ENCODE peak calls at places on chromosome 21, in four cellular contexts. L is GM23338, C is endothelial cell of umbilical vein, K is neural progenitor cell. Q is an unnamed sample.
A peak's percentile ranks its signal among the peaks of the same experiment; 100 is the strongest.

GRCh38 chr21:33541105-33541711 is 709 bp downstream of the GART start:
- DNase-seq in L (peak; percentile 32), K (peak; percentile 12), C (no peak), Q (no peak)

GRCh38 chr21:19523066-19523465 is 1119.5 kb upstream of the TMPRSS15 start:
- DNase-seq in K (peak; percentile 11), C (no peak), L (no peak), Q (no peak)

GRCh38 chr21:36077758-36078157 is 7.9 kb downstream of the CBR1 start:
- DNase-seq in C (no peak), L (no peak), K (no peak), Q (no peak)

GRCh38 chr21:29130234-29130993 is at the start of gene MAP3K7CL:
- DNase-seq in K (no peak), C (no peak), L (no peak), Q (no peak)

GRCh38 chr21:29098156-29098555 is 24.7 kb upstream of the CCT8 start:
- DNase-seq in L (no peak), K (no peak), C (no peak), Q (no peak)

GRCh38 chr21:18041012-18041411 is 203.6 kb upstream of the CHODL start:
- DNase-seq in C (peak; percentile 59), K (peak; percentile 73), L (peak; percentile 80), Q (no peak)

GRCh38 chr21:23695449-23695848 is 1911.8 kb downstream of the MRPL39 start:
- DNase-seq in K (no peak), C (no peak), L (no peak), Q (no peak)

GRCh38 chr21:29346281-29346680 is 47.6 kb downstream of the BACH1 start:
- DNase-seq in C (no peak), L (no peak), K (no peak), Q (no peak)

GRCh38 chr21:15967661-15968060 is 237.9 kb downstream of the USP25 start:
- DNase-seq in L (peak; percentile 40), C (no peak), K (no peak), Q (no peak)

GRCh38 chr21:33207471-33208149 is 22.1 kb upstream of the IFNAR2 start:
- DNase-seq in K (no peak), C (no peak), L (no peak), Q (no peak)

GRCh38 chr21:46581780-46582307 is 23.0 kb downstream of the S100B start:
- DNase-seq in K (no peak), C (no peak), L (no peak), Q (no peak)

GRCh38 chr21:15054089-15054488 is 10.7 kb downstream of the NRIP1 start:
- DNase-seq in C (peak; percentile 25), L (no peak), K (no peak), Q (no peak)

GRCh38 chr21:32427958-32428623 is 15.6 kb downstream of the EVA1C start:
- DNase-seq in L (no peak), K (no peak), C (peak; percentile 38), Q (no peak)

GRCh38 chr21:38386967-38387366 is 111.3 kb downstream of the ERG start:
- DNase-seq in K (no peak), L (no peak), C (no peak), Q (no peak)
- H3K27ac ChIP-seq in K (no peak overlapping the region), L (no peak overlapping the region), C (peak overlapping the region; percentile 65), Q (no peak overlapping the region)

GRCh38 chr21:41589131-41589530 is 81.2 kb upstream of the TMPRSS2 start:
- DNase-seq in L (peak; percentile 28), K (no peak), C (no peak), Q (no peak)
- TF ChIP-seq CTCF in L (peak; percentile 54), K (no peak), C (no peak), Q (no peak)

GRCh38 chr21:45405271-45405818 is 380 bp downstream of the COL18A1 start:
- DNase-seq in C (peak; percentile 41), L (no peak), K (peak; percentile 57), Q (no peak)

GRCh38 chr21:45404726-45405270 is at the start of gene COL18A1:
- DNase-seq in L (peak; percentile 77), K (peak; percentile 90), C (peak; percentile 39), Q (peak; percentile 25)

GRCh38 chr21:45406801-45407628 is 2.0 kb downstream of the COL18A1 start:
- DNase-seq in L (peak; percentile 92), C (peak; percentile 21), K (peak; percentile 77), Q (no peak)

GRCh38 chr21:45407629-45408247 is 2.8 kb downstream of the COL18A1 start:
- DNase-seq in K (no peak), C (no peak), L (no peak), Q (no peak)

GRCh38 chr21:45405819-45406762 is 1.1 kb downstream of the COL18A1 start:
- DNase-seq in C (peak; percentile 85), K (peak; percentile 95), L (peak; percentile 85), Q (no peak)
- H3K27ac ChIP-seq in C (peak overlapping the region; percentile 95), K (peak overlapping the region; percentile 36), L (peak overlapping the region; percentile 92), Q (no peak overlapping the region)

GRCh38 chr21:26717146-26717739 is 128.0 kb downstream of the ADAMTS1 start:
- DNase-seq in K (no peak), L (peak; percentile 28), C (peak; percentile 30), Q (no peak)
- TF ChIP-seq CTCF in K (peak; percentile 74), L (no peak), C (no peak), Q (peak; percentile 65)

DNA sequence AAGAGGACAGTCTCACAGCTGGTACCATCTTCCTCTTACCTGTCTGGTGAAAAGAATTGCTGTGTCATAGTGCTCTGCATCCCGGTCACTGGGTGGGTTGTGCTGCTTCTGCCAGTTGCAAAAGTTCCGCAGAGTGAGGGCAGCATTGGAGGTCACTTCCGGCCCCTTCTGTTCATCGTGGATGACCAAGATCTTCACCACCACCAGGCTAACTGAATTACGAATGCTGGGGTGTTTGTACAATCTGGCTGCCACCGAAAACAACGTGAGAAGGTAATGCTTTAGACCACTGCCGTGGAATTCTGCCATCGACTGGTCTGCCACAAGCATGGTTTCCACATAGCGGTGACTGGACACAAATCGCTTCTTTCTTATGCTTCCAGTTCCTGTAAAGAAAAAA is 2.9 kb downstream of the ADAMTS1 start:
- DNase-seq in K (no peak), C (no peak), L (no peak), Q (no peak)
- H3K27ac ChIP-seq in K (no peak overlapping the region), C (peak overlapping the region; percentile 52), L (no peak overlapping the region), Q (no peak overlapping the region)

DNA sequence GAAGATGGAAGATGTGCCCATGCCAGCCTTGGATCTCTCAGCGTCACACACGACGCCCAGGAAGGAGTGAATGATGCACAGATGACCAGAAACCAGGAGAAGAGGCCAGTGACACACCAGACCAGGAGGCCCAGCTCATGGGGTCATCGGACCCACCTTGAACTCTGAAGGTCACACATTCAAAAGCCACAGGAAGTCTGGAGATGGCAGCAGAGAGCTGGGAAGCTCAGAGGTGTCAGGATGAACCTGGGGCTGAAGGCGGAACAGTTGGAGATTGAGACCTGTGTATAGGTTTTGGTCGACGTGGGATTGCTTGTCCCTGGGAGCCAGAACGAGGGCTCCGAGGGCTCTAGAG is 43.6 kb downstream of the SLC19A1 start:
- DNase-seq in L (no peak), C (no peak), K (no peak), Q (no peak)
- TF ChIP-seq CTCF in L (no peak), C (no peak), K (no peak), Q (no peak)

DNA sequence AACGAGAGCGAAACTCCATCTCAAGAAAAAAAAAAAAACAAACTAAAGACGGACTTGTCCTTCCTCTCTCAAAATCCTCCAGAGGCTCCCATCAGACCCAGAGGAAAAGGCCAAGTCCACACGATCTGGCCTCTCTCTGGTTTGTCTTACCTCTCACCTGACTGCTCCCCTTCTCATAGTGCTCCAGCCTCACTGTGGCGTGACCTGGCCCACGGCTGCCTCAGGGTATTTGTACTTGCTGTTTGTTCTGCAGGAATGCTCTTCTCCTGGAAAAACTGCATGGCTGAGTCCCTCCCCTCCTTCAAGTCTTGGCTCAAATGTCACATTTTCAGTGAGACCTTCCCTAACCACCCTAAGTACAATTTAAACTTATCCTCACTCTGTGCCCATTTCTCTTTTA is 8.0 kb upstream of the BRWD1 start:
- DNase-seq in K (no peak), C (no peak), L (no peak), Q (no peak)
- H3K27ac ChIP-seq in K (no peak overlapping the region), C (no peak overlapping the region), L (no peak overlapping the region), Q (no peak overlapping the region)

GRCh38 chr21:26925636-26926035 is 41.3 kb downstream of the ADAMTS5 start:
- DNase-seq in K (no peak), C (no peak), L (peak; percentile 14), Q (no peak)
- TF ChIP-seq CTCF in K (no peak), C (no peak), L (no peak), Q (no peak)

GRCh38 chr21:34800797-34801518 is 132.2 kb downstream of the CLIC6 start:
- DNase-seq in L (no peak), K (no peak), C (no peak), Q (no peak)

GRCh38 chr21:34805157-34805556 is 136.4 kb downstream of the CLIC6 start:
- DNase-seq in K (no peak), C (no peak), L (no peak), Q (no peak)

GRCh38 chr21:34801519-34802132 is 132.8 kb downstream of the CLIC6 start:
- DNase-seq in C (peak; percentile 37), K (no peak), L (peak; percentile 76), Q (no peak)

GRCh38 chr21:34803792-34804440 is 135.1 kb downstream of the CLIC6 start:
- DNase-seq in L (no peak), K (no peak), C (no peak), Q (no peak)

DNA sequence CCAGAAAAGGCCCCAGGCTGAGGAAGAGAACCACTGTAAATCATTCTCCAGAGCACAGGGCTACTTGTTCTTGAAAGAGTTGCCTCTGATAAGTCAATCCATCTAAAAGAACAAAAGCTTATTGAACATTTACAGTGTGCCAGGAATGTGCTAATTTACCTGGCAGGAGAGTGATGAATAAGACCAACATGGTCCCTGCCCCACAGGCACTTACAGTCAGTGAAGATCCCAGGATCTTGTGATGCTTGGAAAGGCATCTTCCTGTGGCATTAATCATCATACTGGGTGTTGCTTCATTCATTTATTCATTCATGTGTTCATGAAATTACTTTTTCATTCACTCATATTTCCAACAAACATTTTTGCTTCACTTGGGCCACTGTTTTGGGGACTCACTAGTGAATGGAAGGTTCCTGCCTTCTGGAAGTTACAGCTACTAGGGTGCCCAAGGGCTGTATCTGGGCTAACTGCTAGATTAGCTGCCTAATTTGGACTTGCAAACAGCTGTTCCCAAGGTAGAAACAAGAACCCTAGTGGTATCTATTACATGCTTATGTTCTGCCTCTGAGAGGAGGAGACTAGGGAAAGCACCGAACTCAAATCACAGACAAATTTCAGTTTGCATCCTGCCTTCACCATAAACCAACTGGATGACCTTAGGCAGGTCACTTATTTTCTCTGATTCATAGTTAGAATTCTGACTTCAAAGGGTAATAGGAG is 133.5 kb downstream of the CLIC6 start:
- DNase-seq in K (no peak), L (no peak), C (no peak), Q (no peak)
- H3K27ac ChIP-seq in K (no peak overlapping the region), L (no peak overlapping the region), C (no peak overlapping the region), Q (no peak overlapping the region)

Q was measured in CD4-positive, alpha-beta T cell.